ENCODE peak calls at places on chromosomes 13 and 19, in six cellular contexts. One of them, this sample, is unnamed.
A peak's percentile ranks its signal among the peaks of the same experiment; 100 is the strongest.

GRCh38 chr13:36819811-36820140 is 754 bp downstream of the RFXAP start:
- DNase-seq in NCI-H1694: no peak
- DNase-seq in right cardiac atrium: no peak
- DNase-seq in AG09309: no peak
- DNase-seq in NCI-H2081: no peak
- DNase-seq in stimulated activated CD4-positive, alpha-beta T cell treated with anti-CD3 and anti-CD28 coated beads, Interleukin-4, amount 100 ng/mL, for 24 hours: peak; percentile 34
- DNase-seq in this sample: no peak

GRCh38 chr19:4740092-4740491 is 16.4 kb upstream of the DPP9 start:
- DNase-seq in NCI-H1694: no peak
- DNase-seq in right cardiac atrium: no peak
- DNase-seq in AG09309: no peak
- DNase-seq in NCI-H2081: no peak
- DNase-seq in stimulated activated CD4-positive, alpha-beta T cell treated with anti-CD3 and anti-CD28 coated beads, Interleukin-4, amount 100 ng/mL, for 24 hours: no peak
- DNase-seq in this sample: no peak

GRCh38 chr13:95146486-95146885 is 154.8 kb downstream of the ABCC4 start:
- DNase-seq in NCI-H1694: no peak
- DNase-seq in right cardiac atrium: no peak
- DNase-seq in AG09309: peak; percentile 29
- DNase-seq in NCI-H2081: no peak
- DNase-seq in stimulated activated CD4-positive, alpha-beta T cell treated with anti-CD3 and anti-CD28 coated beads, Interleukin-4, amount 100 ng/mL, for 24 hours: no peak
- DNase-seq in this sample: no peak

GRCh38 chr19:49287141-49287540 is 37.9 kb downstream of the SLC6A16 start:
- DNase-seq in NCI-H1694: no peak
- DNase-seq in right cardiac atrium: no peak
- DNase-seq in AG09309: no peak
- DNase-seq in NCI-H2081: no peak
- DNase-seq in stimulated activated CD4-positive, alpha-beta T cell treated with anti-CD3 and anti-CD28 coated beads, Interleukin-4, amount 100 ng/mL, for 24 hours: no peak
- DNase-seq in this sample: no peak

GRCh38 chr19:3895788-3896187 is 15.3 kb downstream of the ATCAY start:
- DNase-seq in NCI-H1694: no peak
- DNase-seq in right cardiac atrium: no peak
- DNase-seq in AG09309: no peak
- DNase-seq in NCI-H2081: no peak
- DNase-seq in stimulated activated CD4-positive, alpha-beta T cell treated with anti-CD3 and anti-CD28 coated beads, Interleukin-4, amount 100 ng/mL, for 24 hours: no peak
- DNase-seq in this sample: no peak

GRCh38 chr13:49776871-49777270 is 15.6 kb downstream of the KPNA3 start:
- DNase-seq in NCI-H1694: no peak
- DNase-seq in right cardiac atrium: no peak
- DNase-seq in AG09309: no peak
- DNase-seq in NCI-H2081: no peak
- DNase-seq in stimulated activated CD4-positive, alpha-beta T cell treated with anti-CD3 and anti-CD28 coated beads, Interleukin-4, amount 100 ng/mL, for 24 hours: no peak
- DNase-seq in this sample: no peak

GRCh38 chr13:32837973-32838940 is 178.0 kb upstream of the KL start:
- DNase-seq in NCI-H1694: no peak
- DNase-seq in right cardiac atrium: no peak
- DNase-seq in AG09309: no peak
- DNase-seq in NCI-H2081: no peak
- DNase-seq in stimulated activated CD4-positive, alpha-beta T cell treated with anti-CD3 and anti-CD28 coated beads, Interleukin-4, amount 100 ng/mL, for 24 hours: no peak
- DNase-seq in this sample: no peak

GRCh38 chr13:82625753-82626152 is 1256.5 kb downstream of the SLITRK1 start:
- DNase-seq in NCI-H1694: no peak
- DNase-seq in right cardiac atrium: no peak
- DNase-seq in AG09309: no peak
- DNase-seq in NCI-H2081: no peak
- DNase-seq in stimulated activated CD4-positive, alpha-beta T cell treated with anti-CD3 and anti-CD28 coated beads, Interleukin-4, amount 100 ng/mL, for 24 hours: no peak
- DNase-seq in this sample: no peak

GRCh38 chr19:15671237-15671636 is 1.6 kb upstream of the CYP4F12 start:
- DNase-seq in NCI-H1694: no peak
- DNase-seq in right cardiac atrium: no peak
- DNase-seq in AG09309: no peak
- DNase-seq in NCI-H2081: no peak
- DNase-seq in stimulated activated CD4-positive, alpha-beta T cell treated with anti-CD3 and anti-CD28 coated beads, Interleukin-4, amount 100 ng/mL, for 24 hours: no peak
- DNase-seq in this sample: no peak

GRCh38 chr19:6442087-6442688 is 8.6 kb upstream of the SLC25A41 start:
- DNase-seq in NCI-H1694: no peak
- DNase-seq in right cardiac atrium: no peak
- DNase-seq in AG09309: no peak
- DNase-seq in NCI-H2081: no peak
- DNase-seq in stimulated activated CD4-positive, alpha-beta T cell treated with anti-CD3 and anti-CD28 coated beads, Interleukin-4, amount 100 ng/mL, for 24 hours: no peak
- DNase-seq in this sample: no peak

GRCh38 chr13:33787051-33787591 is 30.8 kb upstream of the RFC3 start:
- DNase-seq in NCI-H1694: no peak
- DNase-seq in right cardiac atrium: no peak
- DNase-seq in AG09309: no peak
- DNase-seq in NCI-H2081: no peak
- DNase-seq in stimulated activated CD4-positive, alpha-beta T cell treated with anti-CD3 and anti-CD28 coated beads, Interleukin-4, amount 100 ng/mL, for 24 hours: no peak
- DNase-seq in this sample: no peak

GRCh38 chr13:37526710-37527446 is 71.7 kb downstream of the POSTN start:
- DNase-seq in NCI-H1694: no peak
- DNase-seq in right cardiac atrium: no peak
- DNase-seq in AG09309: peak; percentile 85
- DNase-seq in NCI-H2081: peak; percentile 20
- DNase-seq in stimulated activated CD4-positive, alpha-beta T cell treated with anti-CD3 and anti-CD28 coated beads, Interleukin-4, amount 100 ng/mL, for 24 hours: no peak
- DNase-seq in this sample: no peak

GRCh38 chr19:12994701-12995595 is at the start of gene NFIX:
- DNase-seq in NCI-H1694: no peak
- DNase-seq in right cardiac atrium: peak; percentile 81
- DNase-seq in AG09309: no peak
- DNase-seq in NCI-H2081: no peak
- DNase-seq in stimulated activated CD4-positive, alpha-beta T cell treated with anti-CD3 and anti-CD28 coated beads, Interleukin-4, amount 100 ng/mL, for 24 hours: peak; percentile 65
- DNase-seq in this sample: peak; percentile 95

GRCh38 chr13:62290542-62290941 is 874.9 kb upstream of the PCDH20 start:
- DNase-seq in NCI-H1694: no peak
- DNase-seq in right cardiac atrium: no peak
- DNase-seq in AG09309: no peak
- DNase-seq in NCI-H2081: no peak
- DNase-seq in stimulated activated CD4-positive, alpha-beta T cell treated with anti-CD3 and anti-CD28 coated beads, Interleukin-4, amount 100 ng/mL, for 24 hours: no peak
- DNase-seq in this sample: no peak

GRCh38 chr19:33239223-33239975 is 13.7 kb upstream of the SLC7A10 start:
- DNase-seq in NCI-H1694: no peak
- DNase-seq in right cardiac atrium: no peak
- DNase-seq in AG09309: no peak
- DNase-seq in NCI-H2081: no peak
- DNase-seq in stimulated activated CD4-positive, alpha-beta T cell treated with anti-CD3 and anti-CD28 coated beads, Interleukin-4, amount 100 ng/mL, for 24 hours: no peak
- DNase-seq in this sample: no peak

GRCh38 chr13:23608138-23608537 is 37.9 kb downstream of the TNFRSF19 start:
- DNase-seq in NCI-H1694: no peak
- DNase-seq in right cardiac atrium: no peak
- DNase-seq in AG09309: no peak
- DNase-seq in NCI-H2081: no peak
- DNase-seq in stimulated activated CD4-positive, alpha-beta T cell treated with anti-CD3 and anti-CD28 coated beads, Interleukin-4, amount 100 ng/mL, for 24 hours: no peak
- DNase-seq in this sample: no peak

GRCh38 chr19:37932985-37933953 is 26.3 kb downstream of the SIPA1L3 start:
- DNase-seq in NCI-H1694: peak; percentile 14
- DNase-seq in right cardiac atrium: no peak
- DNase-seq in AG09309: no peak
- DNase-seq in NCI-H2081: no peak
- DNase-seq in stimulated activated CD4-positive, alpha-beta T cell treated with anti-CD3 and anti-CD28 coated beads, Interleukin-4, amount 100 ng/mL, for 24 hours: no peak
- DNase-seq in this sample: no peak

GRCh38 chr19:7910321-7911161 is 4.1 kb upstream of the TGFBR3L start:
- DNase-seq in NCI-H1694: no peak
- DNase-seq in right cardiac atrium: peak; percentile 11
- DNase-seq in AG09309: no peak
- DNase-seq in NCI-H2081: no peak
- DNase-seq in stimulated activated CD4-positive, alpha-beta T cell treated with anti-CD3 and anti-CD28 coated beads, Interleukin-4, amount 100 ng/mL, for 24 hours: no peak
- DNase-seq in this sample: no peak